ENCODE peak calls at places on chromosome 14, in four cellular contexts. One of them, this sample, is unnamed.

GRCh38 chr14:41872906-41873305 is 266.2 kb downstream of the LRFN5 start:
- DNase-seq in body of pancreas: no peak
- DNase-seq in uterus: no peak
- DNase-seq in CD4-positive, alpha-beta T cell: no peak
- DNase-seq in this sample: no peak

GRCh38 chr14:60632777-60633176 is 16.5 kb downstream of the SIX1 start:
- DNase-seq in body of pancreas: no peak
- DNase-seq in uterus: no peak
- DNase-seq in CD4-positive, alpha-beta T cell: no peak
- DNase-seq in this sample: peak

GRCh38 chr14:70045715-70046535 is 142.8 kb downstream of the SLC8A3 start:
- DNase-seq in body of pancreas: peak
- DNase-seq in uterus: no peak
- DNase-seq in CD4-positive, alpha-beta T cell: no peak
- DNase-seq in this sample: peak

GRCh38 chr14:39491134-39491541 is 58.9 kb upstream of the FBXO33 start:
- DNase-seq in body of pancreas: no peak
- DNase-seq in uterus: no peak
- DNase-seq in CD4-positive, alpha-beta T cell: no peak
- DNase-seq in this sample: peak

GRCh38 chr14:21454843-21455550 is 926 bp downstream of the CHD8 start:
- DNase-seq in body of pancreas: no peak
- DNase-seq in uterus: no peak
- DNase-seq in CD4-positive, alpha-beta T cell: no peak
- DNase-seq in this sample: peak

GRCh38 chr14:49019467-49020100 is 566.6 kb downstream of the RPS29 start:
- DNase-seq in body of pancreas: no peak
- DNase-seq in uterus: no peak
- DNase-seq in CD4-positive, alpha-beta T cell: no peak
- DNase-seq in this sample: no peak

GRCh38 chr14:21861153-21861552 is 187.5 kb upstream of the OR4E1 start:
- DNase-seq in body of pancreas: no peak
- DNase-seq in uterus: no peak
- DNase-seq in CD4-positive, alpha-beta T cell: no peak
- DNase-seq in this sample: no peak

GRCh38 chr14:91946313-91947195 is 940 bp downstream of the FBLN5 start:
- DNase-seq in body of pancreas: no peak
- DNase-seq in uterus: no peak
- DNase-seq in CD4-positive, alpha-beta T cell: no peak
- DNase-seq in this sample: no peak

GRCh38 chr14:24817638-24818053 is 183.7 kb upstream of the GZMB start:
- DNase-seq in body of pancreas: peak
- DNase-seq in uterus: no peak
- DNase-seq in CD4-positive, alpha-beta T cell: no peak
- DNase-seq in this sample: no peak

GRCh38 chr14:70143306-70143705 is 45.4 kb downstream of the SLC8A3 start:
- DNase-seq in body of pancreas: no peak
- DNase-seq in uterus: no peak
- DNase-seq in CD4-positive, alpha-beta T cell: no peak
- DNase-seq in this sample: no peak

GRCh38 chr14:96409701-96410100 is 17.8 kb downstream of the AK7 start:
- DNase-seq in body of pancreas: peak
- DNase-seq in uterus: no peak
- DNase-seq in CD4-positive, alpha-beta T cell: no peak
- DNase-seq in this sample: no peak

GRCh38 chr14:21535545-21536394 is 9.6 kb upstream of the SALL2 start:
- DNase-seq in body of pancreas: no peak
- DNase-seq in uterus: no peak
- DNase-seq in CD4-positive, alpha-beta T cell: no peak
- DNase-seq in this sample: no peak

GRCh38 chr14:93042968-93043940 is 72.5 kb downstream of the ITPK1 start:
- DNase-seq in body of pancreas: peak
- DNase-seq in uterus: no peak
- DNase-seq in CD4-positive, alpha-beta T cell: no peak
- DNase-seq in this sample: peak

GRCh38 chr14:91326514-91326832 is 82.0 kb upstream of the GPR68 start:
- DNase-seq in body of pancreas: no peak
- DNase-seq in uterus: no peak
- DNase-seq in CD4-positive, alpha-beta T cell: no peak
- DNase-seq in this sample: no peak

GRCh38 chr14:91410781-91411536 is 6.7 kb downstream of the CCDC88C start:
- DNase-seq in body of pancreas: no peak
- DNase-seq in uterus: no peak
- DNase-seq in CD4-positive, alpha-beta T cell: peak
- DNase-seq in this sample: no peak

GRCh38 chr14:91138511-91139359 is 24.9 kb downstream of the DGLUCY start:
- DNase-seq in body of pancreas: peak
- DNase-seq in uterus: no peak
- DNase-seq in CD4-positive, alpha-beta T cell: no peak
- DNase-seq in this sample: peak

GRCh38 chr14:41349289-41349910 is 257.3 kb upstream of the LRFN5 start:
- DNase-seq in body of pancreas: no peak
- DNase-seq in uterus: no peak
- DNase-seq in CD4-positive, alpha-beta T cell: no peak
- DNase-seq in this sample: no peak

GRCh38 chr14:100670017-100670974 is 56.4 kb upstream of the DLK1 start:
- DNase-seq in body of pancreas: no peak
- DNase-seq in uterus: no peak
- DNase-seq in CD4-positive, alpha-beta T cell: no peak
- DNase-seq in this sample: no peak

GRCh38 chr14:69553221-69553620 is 21.4 kb downstream of the CCDC177 start:
- DNase-seq in body of pancreas: no peak
- DNase-seq in uterus: no peak
- DNase-seq in CD4-positive, alpha-beta T cell: no peak
- DNase-seq in this sample: peak

GRCh38 chr14:50677527-50678063 is 9.5 kb upstream of the SAV1 start:
- DNase-seq in body of pancreas: no peak
- DNase-seq in uterus: no peak
- DNase-seq in CD4-positive, alpha-beta T cell: no peak
- DNase-seq in this sample: peak

GRCh38 chr14:30243805-30244204 is 315.2 kb upstream of the G2E3 start:
- DNase-seq in body of pancreas: no peak
- DNase-seq in uterus: no peak
- DNase-seq in CD4-positive, alpha-beta T cell: no peak
- DNase-seq in this sample: peak

GRCh38 chr14:38941485-38941884 is 161.6 kb downstream of the SEC23A start:
- DNase-seq in body of pancreas: no peak
- DNase-seq in uterus: no peak
- DNase-seq in CD4-positive, alpha-beta T cell: no peak
- DNase-seq in this sample: no peak

GRCh38 chr14:21894003-21894897 is 220.6 kb upstream of the OR4E1 start:
- DNase-seq in body of pancreas: peak
- DNase-seq in uterus: no peak
- DNase-seq in CD4-positive, alpha-beta T cell: peak
- DNase-seq in this sample: no peak

GRCh38 chr14:90750701-90751100 is 65.5 kb downstream of the TTC7B start:
- DNase-seq in body of pancreas: no peak
- DNase-seq in uterus: no peak
- DNase-seq in CD4-positive, alpha-beta T cell: no peak
- DNase-seq in this sample: no peak

GRCh38 chr14:97107070-97107469 is 309.9 kb downstream of the VRK1 start:
- DNase-seq in body of pancreas: no peak
- DNase-seq in uterus: no peak
- DNase-seq in CD4-positive, alpha-beta T cell: no peak
- DNase-seq in this sample: no peak

GRCh38 chr14:68295316-68295816 is 475.8 kb downstream of the RAD51B start:
- DNase-seq in body of pancreas: peak
- DNase-seq in uterus: peak
- DNase-seq in CD4-positive, alpha-beta T cell: no peak
- DNase-seq in this sample: no peak

GRCh38 chr14:96201965-96202364 is 2.7 kb upstream of the BDKRB2 start:
- DNase-seq in body of pancreas: no peak
- DNase-seq in uterus: no peak
- DNase-seq in CD4-positive, alpha-beta T cell: no peak
- DNase-seq in this sample: no peak

GRCh38 chr14:60815371-60815770 is 80.8 kb downstream of the MNAT1 start:
- DNase-seq in body of pancreas: no peak
- DNase-seq in uterus: no peak
- DNase-seq in CD4-positive, alpha-beta T cell: no peak
- DNase-seq in this sample: no peak

GRCh38 chr14:58824106-58824505 is 186.3 kb downstream of the DACT1 start:
- DNase-seq in body of pancreas: no peak
- DNase-seq in uterus: no peak
- DNase-seq in CD4-positive, alpha-beta T cell: no peak
- DNase-seq in this sample: no peak

GRCh38 chr14:61102549-61103466 is 121.8 kb downstream of the SLC38A6 start:
- DNase-seq in body of pancreas: no peak
- DNase-seq in uterus: no peak
- DNase-seq in CD4-positive, alpha-beta T cell: no peak
- DNase-seq in this sample: no peak

GRCh38 chr14:100076630-100077029 is 11.4 kb downstream of the EVL start:
- DNase-seq in body of pancreas: peak
- DNase-seq in uterus: peak
- DNase-seq in CD4-positive, alpha-beta T cell: no peak
- DNase-seq in this sample: peak

GRCh38 chr14:50038398-50039119 is 77.8 kb downstream of the VCPKMT start:
- DNase-seq in body of pancreas: no peak
- DNase-seq in uterus: no peak
- DNase-seq in CD4-positive, alpha-beta T cell: no peak
- DNase-seq in this sample: peak

GRCh38 chr14:69845050-69845581 is 34.1 kb upstream of the SMOC1 start:
- DNase-seq in body of pancreas: no peak
- DNase-seq in uterus: no peak
- DNase-seq in CD4-positive, alpha-beta T cell: no peak
- DNase-seq in this sample: no peak

DNA sequence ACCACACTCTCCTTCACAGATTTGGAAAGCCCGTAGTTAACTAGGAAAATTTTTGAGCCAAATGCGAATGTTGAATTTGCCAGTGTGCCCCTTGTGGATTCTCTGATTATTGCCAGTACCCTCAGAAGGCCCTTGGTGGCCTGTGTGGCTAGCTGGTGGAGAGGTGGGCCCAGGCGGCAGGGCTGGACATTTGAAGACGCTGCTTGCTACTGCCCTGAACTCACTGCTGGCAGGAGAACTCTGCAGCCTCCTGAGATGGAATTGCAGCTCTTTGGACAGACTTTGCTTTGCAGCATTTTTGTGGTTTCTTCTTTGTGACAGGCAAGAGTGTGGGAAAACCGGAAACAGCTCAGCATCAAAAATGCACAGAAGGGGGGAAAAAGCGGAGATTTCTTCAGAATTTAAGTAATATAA is 97.6 kb downstream of the TGFB3 start:
- DNase-seq in body of pancreas: no peak
- DNase-seq in uterus: no peak
- DNase-seq in CD4-positive, alpha-beta T cell: no peak
- DNase-seq in this sample: peak
- TF ChIP-seq CTCF in body of pancreas: no peak
- TF ChIP-seq CTCF in uterus: no peak
- TF ChIP-seq CTCF in CD4-positive, alpha-beta T cell: no peak
- TF ChIP-seq CTCF in this sample: peak

DNA sequence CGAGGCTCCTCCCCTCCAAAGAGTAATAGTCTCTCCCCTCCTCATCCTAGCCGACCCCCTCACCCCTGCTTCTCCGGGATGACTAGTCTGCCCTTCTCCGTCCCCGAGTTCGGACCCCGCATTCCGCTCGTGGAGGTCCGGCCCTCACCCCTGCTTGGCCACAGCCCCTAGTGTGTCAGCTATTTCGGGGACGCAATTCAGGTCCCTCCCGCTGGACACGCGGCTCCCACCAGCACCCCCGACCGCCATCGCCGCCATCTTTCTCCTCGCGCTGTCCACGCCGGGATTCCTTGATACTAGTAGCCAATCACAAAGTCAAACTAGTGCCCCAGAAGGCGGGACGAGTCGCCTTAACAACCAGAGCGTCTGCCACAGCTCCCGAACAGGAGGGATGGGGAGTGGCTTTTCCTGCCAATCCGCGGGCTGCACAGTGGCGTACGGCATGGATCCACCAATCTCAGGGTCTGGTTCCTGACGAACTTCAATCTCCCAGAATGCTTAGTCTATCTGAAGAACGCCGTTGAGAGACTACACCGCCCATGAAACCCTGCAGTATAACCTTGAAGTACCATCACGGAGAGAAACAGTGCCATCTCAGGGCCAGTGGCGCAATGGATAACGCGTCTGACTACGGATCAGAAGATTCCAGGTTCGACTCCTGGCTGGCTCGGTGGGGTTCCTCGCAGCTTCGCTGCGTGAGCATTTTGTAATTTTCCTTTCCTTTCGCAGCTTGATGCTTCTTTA is at the start of gene PRMT5:
- DNase-seq in body of pancreas: peak
- DNase-seq in uterus: peak
- DNase-seq in CD4-positive, alpha-beta T cell: peak
- DNase-seq in this sample: peak
- TF ChIP-seq CTCF in body of pancreas: no peak
- TF ChIP-seq CTCF in uterus: no peak
- TF ChIP-seq CTCF in CD4-positive, alpha-beta T cell: no peak
- TF ChIP-seq CTCF in this sample: no peak

GRCh38 chr14:106872619-106873446 is 1346.5 kb downstream of the TMEM121 start:
- DNase-seq in body of pancreas: peak
- DNase-seq in uterus: peak
- DNase-seq in CD4-positive, alpha-beta T cell: peak
- DNase-seq in this sample: peak
- TF ChIP-seq CTCF in body of pancreas: peak
- TF ChIP-seq CTCF in uterus: no peak
- TF ChIP-seq CTCF in CD4-positive, alpha-beta T cell: peak
- TF ChIP-seq CTCF in this sample: peak

GRCh38 chr14:73238941-73239340 is 1.6 kb downstream of the PAPLN start:
- DNase-seq in body of pancreas: no peak
- DNase-seq in uterus: no peak
- DNase-seq in CD4-positive, alpha-beta T cell: no peak
- DNase-seq in this sample: no peak

GRCh38 chr14:73240816-73241480 is 3.6 kb downstream of the PAPLN start:
- DNase-seq in body of pancreas: no peak
- DNase-seq in uterus: peak
- DNase-seq in CD4-positive, alpha-beta T cell: peak
- DNase-seq in this sample: no peak

GRCh38 chr14:73237786-73238261 is 518 bp downstream of the PAPLN start:
- DNase-seq in body of pancreas: no peak
- DNase-seq in uterus: no peak
- DNase-seq in CD4-positive, alpha-beta T cell: no peak
- DNase-seq in this sample: no peak

GRCh38 chr14:73238262-73238852 is 1.1 kb downstream of the PAPLN start:
- DNase-seq in body of pancreas: no peak
- DNase-seq in uterus: no peak
- DNase-seq in CD4-positive, alpha-beta T cell: no peak
- DNase-seq in this sample: peak

GRCh38 chr14:73239463-73240241 is 2.3 kb downstream of the PAPLN start:
- DNase-seq in body of pancreas: peak
- DNase-seq in uterus: peak
- DNase-seq in CD4-positive, alpha-beta T cell: no peak
- DNase-seq in this sample: no peak
- TF ChIP-seq CTCF in body of pancreas: no peak
- TF ChIP-seq CTCF in uterus: no peak
- TF ChIP-seq CTCF in CD4-positive, alpha-beta T cell: no peak
- TF ChIP-seq CTCF in this sample: no peak

This sample was measured in bronchial epithelial cell.